ENCODE peak calls at places on chromosome 7, in five cellular contexts. L is IMR-90, Y is K562, V is GM12878, G is SK-N-SH. Q is an unnamed sample.

GRCh38 chr7:66739953-66740301 is 606 bp upstream of the RABGEF1 start:
- DNase-seq in V (no peak), L (no peak), Y (no peak), G (no peak), Q (no peak)

GRCh38 chr7:3217166-3217565 is 83.9 kb upstream of the SDK1 start:
- DNase-seq in V (no peak), L (peak), G (no peak), Y (no peak), Q (no peak)

GRCh38 chr7:106623846-106624245 is 37.1 kb downstream of the CCDC71L start:
- DNase-seq in L (peak), Y (no peak), G (no peak), V (no peak), Q (no peak)

GRCh38 chr7:111530356-111530668 is 32.0 kb downstream of the IMMP2L start:
- DNase-seq in G (no peak), L (no peak), V (no peak), Y (no peak), Q (no peak)

GRCh38 chr7:93228302-93228701 is 2.0 kb upstream of the HEPACAM2 start:
- DNase-seq in Y (peak), V (peak), G (peak), L (peak), Q (peak)

GRCh38 chr7:38296059-38296857 is 22.8 kb upstream of the TARP start:
- DNase-seq in L (no peak), V (peak), Y (no peak), G (no peak), Q (no peak)

GRCh38 chr7:28106316-28106957 is 74.2 kb downstream of the JAZF1 start:
- DNase-seq in Y (no peak), V (no peak), L (peak), G (no peak), Q (no peak)

GRCh38 chr7:77245015-77245755 is 45.6 kb upstream of the FGL2 start:
- DNase-seq in L (no peak), V (no peak), G (no peak), Y (no peak), Q (peak)

GRCh38 chr7:32891046-32891799 is at the start of gene KBTBD2:
- DNase-seq in V (no peak), G (peak), Y (peak), L (peak), Q (peak)

GRCh38 chr7:107047902-107048782 is 3.6 kb downstream of the PRKAR2B start:
- DNase-seq in L (peak), V (no peak), G (peak), Y (peak), Q (no peak)

GRCh38 chr7:106110885-106111670 is 1.0 kb downstream of the SYPL1 start:
- DNase-seq in Y (no peak), V (no peak), G (no peak), L (no peak), Q (no peak)

GRCh38 chr7:106283831-106284515 is 810 bp downstream of the NAMPT start:
- DNase-seq in Y (peak), L (peak), V (no peak), G (no peak), Q (peak)

DNA sequence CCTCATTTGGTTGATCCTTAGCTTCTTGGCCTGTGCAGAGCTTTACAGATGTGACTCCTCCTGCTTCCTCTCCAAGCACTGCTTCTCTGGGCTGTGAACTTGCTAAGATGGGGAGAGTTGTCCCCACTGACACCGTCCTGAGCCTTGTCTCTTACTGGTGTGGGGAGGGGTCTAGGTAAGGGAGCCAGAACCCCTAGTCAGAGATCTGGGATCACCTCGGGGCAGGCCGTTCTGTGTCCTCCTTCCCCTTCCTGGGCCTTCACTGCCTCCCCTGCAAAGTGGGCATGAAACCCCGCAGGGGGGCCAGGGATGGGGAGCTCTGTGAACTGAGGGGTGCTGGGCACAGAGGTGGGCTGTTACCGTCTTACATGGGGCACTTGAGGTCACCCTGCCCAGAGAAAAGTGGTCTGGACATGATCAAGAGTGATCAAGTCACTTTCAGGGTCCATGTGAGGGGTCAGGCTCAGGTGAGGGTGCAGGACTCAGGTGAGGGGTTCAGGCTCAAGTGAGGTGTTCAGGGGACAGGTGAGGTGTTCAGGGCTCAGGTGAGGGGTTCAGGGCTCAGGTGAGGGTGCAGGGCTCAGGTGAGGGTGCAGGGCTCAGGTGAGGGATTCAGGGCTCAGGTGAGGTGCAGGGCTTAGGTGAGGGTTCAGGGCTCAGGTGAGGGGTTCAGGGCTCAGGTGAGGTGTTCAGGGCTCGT is 86.2 kb downstream of the ADCY1 start:
- DNase-seq in G (no peak), Y (no peak), V (no peak), L (no peak), Q (no peak)
- TF ChIP-seq MXI1 in G (no peak), Y (no peak), V (no peak), L (no peak), Q (no peak)

DNA sequence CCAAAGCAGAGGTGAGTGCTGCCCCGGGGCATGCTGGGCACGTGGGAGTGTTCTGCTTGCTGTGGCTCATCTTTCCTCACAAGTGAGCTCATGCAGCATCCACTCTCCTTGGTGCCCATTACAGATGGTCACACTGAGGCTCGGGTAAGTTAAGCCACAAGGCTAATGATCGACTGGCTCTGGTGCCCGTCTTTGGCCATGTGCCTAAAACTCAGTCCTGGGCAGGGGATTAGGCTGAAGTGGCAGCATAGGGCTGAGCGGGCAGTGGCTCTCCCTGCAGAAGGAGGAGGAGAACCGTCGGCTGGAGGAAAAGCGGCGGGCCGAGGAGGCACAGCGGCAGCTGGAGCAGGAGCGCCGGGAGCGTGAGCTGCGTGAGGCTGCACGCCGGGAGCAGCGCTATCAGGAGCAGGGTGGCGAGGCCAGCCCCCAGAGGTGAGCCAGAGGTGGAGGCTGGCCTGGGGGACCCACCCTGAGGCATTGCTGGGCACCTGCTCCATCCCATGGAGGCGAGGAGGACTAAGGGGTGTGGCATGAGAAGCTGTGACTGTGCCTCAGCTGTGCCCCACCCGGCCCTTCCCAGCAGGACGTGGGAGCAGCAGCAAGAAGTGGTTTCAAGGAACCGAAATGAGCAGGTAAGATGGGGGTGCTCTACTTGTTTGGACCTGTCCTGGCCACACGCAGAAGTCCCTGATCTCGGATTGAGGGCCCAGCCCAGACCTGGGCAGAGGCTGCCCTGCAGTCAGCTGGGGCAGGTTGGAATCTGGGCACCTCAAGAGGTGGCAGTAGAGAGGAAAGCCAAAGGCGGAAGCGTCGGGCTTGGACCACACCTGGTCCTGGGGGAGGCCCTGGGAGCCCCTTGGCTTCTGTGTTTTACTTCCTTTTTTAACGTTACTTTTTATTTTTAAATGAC is 7.3 kb downstream of the PGAM2 start:
- DNase-seq in V (no peak), Y (no peak), G (no peak), L (no peak), Q (no peak)
- TF ChIP-seq MXI1 in V (no peak), Y (no peak), G (no peak), L (no peak), Q (no peak)

GRCh38 chr7:1977876-1978441 is 254.8 kb downstream of the MAD1L1 start:
- DNase-seq in Y (no peak), V (no peak), G (no peak), L (no peak), Q (no peak)
- TF ChIP-seq MXI1 in Y (no peak), V (no peak), G (no peak), L (no peak), Q (no peak)

GRCh38 chr7:117830422-117830954 is 42.8 kb downstream of the CTTNBP2 start:
- DNase-seq in V (no peak), L (no peak), Y (no peak), G (no peak), Q (no peak)
- TF ChIP-seq MXI1 in V (no peak), L (no peak), Y (no peak), G (no peak), Q (no peak)

GRCh38 chr7:42233939-42234338 is 3.1 kb downstream of the GLI3 start:
- DNase-seq in Y (no peak), G (no peak), V (no peak), L (peak), Q (no peak)

GRCh38 chr7:42236266-42237161 is 495 bp downstream of the GLI3 start:
- DNase-seq in Y (no peak), V (no peak), G (peak), L (peak), Q (no peak)

GRCh38 chr7:42237162-42237821 is at the start of gene GLI3:
- DNase-seq in V (no peak), Y (peak), G (peak), L (peak), Q (no peak)

GRCh38 chr7:42234736-42235135 is 2.3 kb downstream of the GLI3 start:
- DNase-seq in G (no peak), Y (no peak), L (no peak), V (no peak), Q (no peak)

DNA sequence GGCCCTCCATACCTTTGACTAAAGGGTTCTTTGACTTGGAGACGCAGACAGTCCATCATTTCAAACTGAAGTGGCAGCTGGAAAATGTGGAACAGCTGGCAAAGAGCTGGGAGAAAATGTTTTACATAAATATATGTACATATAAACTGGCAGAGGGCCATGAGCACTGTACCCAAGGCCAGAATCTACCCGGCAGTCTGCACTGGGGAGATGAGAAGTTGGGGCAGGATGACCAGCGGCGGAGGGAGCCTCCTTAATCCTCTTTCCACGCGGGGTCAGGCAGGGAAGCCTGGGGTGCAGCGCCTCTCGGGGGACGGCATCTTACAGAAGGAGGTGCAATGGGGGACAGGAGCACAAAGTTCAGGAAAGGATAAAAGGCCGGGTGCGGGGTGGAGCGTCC is 1.3 kb downstream of the GLI3 start:
- DNase-seq in G (no peak), Y (no peak), L (no peak), V (no peak), Q (no peak)
- TF ChIP-seq MXI1 in G (no peak), Y (no peak), L (no peak), V (no peak), Q (no peak)

GRCh38 chr7:51344406-51344805 is 27.8 kb upstream of the COBL start:
- DNase-seq in G (no peak), L (no peak), Y (no peak), V (no peak), Q (peak)
- TF ChIP-seq MXI1 in G (no peak), L (no peak), Y (no peak), V (no peak), Q (no peak)

GRCh38 chr7:29606287-29606721 is 42.7 kb downstream of the PRR15 start:
- DNase-seq in Y (peak), L (no peak), V (no peak), G (peak), Q (peak)
- TF ChIP-seq MXI1 in Y (no peak), L (no peak), V (no peak), G (no peak), Q (no peak)

GRCh38 chr7:31716355-31716754 is 29.3 kb downstream of the PPP1R17 start:
- DNase-seq in Y (no peak), G (no peak), V (no peak), L (no peak), Q (no peak)
- TF ChIP-seq MXI1 in Y (no peak), G (no peak), V (no peak), L (no peak), Q (no peak)

GRCh38 chr7:95822717-95823116 is 50.4 kb downstream of the DYNC1I1 start:
- DNase-seq in G (no peak), L (no peak), Y (no peak), V (no peak), Q (no peak)

GRCh38 chr7:95820778-95821177 is 48.4 kb downstream of the DYNC1I1 start:
- DNase-seq in L (no peak), Y (no peak), V (no peak), G (no peak), Q (no peak)

GRCh38 chr7:95828824-95829428 is 56.6 kb downstream of the DYNC1I1 start:
- DNase-seq in Y (no peak), L (no peak), G (no peak), V (no peak), Q (no peak)

GRCh38 chr7:95824586-95824985 is 52.2 kb downstream of the DYNC1I1 start:
- DNase-seq in V (no peak), L (no peak), G (no peak), Y (no peak), Q (no peak)
- TF ChIP-seq MXI1 in V (no peak), L (no peak), G (no peak), Y (no peak), Q (no peak)

Q was measured in HepG2.